ENCODE peak calls at places on chromosomes 7 and 10, in eight cellular contexts. Y is neural progenitor cell, U is heart right ventricle, N is coronary artery, E is astrocyte of the spinal cord, V is AG04450, B is brain microvascular endothelial cell, P is cardiac fibroblast. A is an unnamed sample.

GRCh38 chr10:122020202-122020601 is 31.2 kb downstream of the TACC2 start:
- DNase-seq in Y (no peak), U (no peak), N (no peak), E (no peak), V (no peak), B (no peak), P (no peak), A (no peak)

GRCh38 chr7:36658603-36659516 is 65.4 kb downstream of the AOAH start:
- DNase-seq in Y (peak; percentile 93), U (peak; percentile 16), N (no peak), E (peak; percentile 87), V (peak; percentile 69), B (peak; percentile 90), P (peak; percentile 96), A (no peak)

GRCh38 chr7:91787923-91788322 is 92.6 kb downstream of the MTERF1 start:
- DNase-seq in Y (no peak), U (no peak), N (no peak), E (no peak), V (no peak), B (no peak), P (no peak), A (no peak)

GRCh38 chr10:128186959-128187787 is 61.0 kb upstream of the MKI67 start:
- DNase-seq in Y (no peak), U (no peak), N (no peak), E (no peak), V (no peak), B (no peak), P (no peak), A (no peak)

GRCh38 chr7:1460757-1461639 is 1.7 kb upstream of the MICALL2 start:
- DNase-seq in Y (peak; percentile 50), U (peak; percentile 64), N (peak; percentile 87), E (peak; percentile 37), V (no peak), B (no peak), P (peak; percentile 59), A (peak; percentile 18)

GRCh38 chr7:148941598-148942280 is 57.6 kb upstream of the EZH2 start:
- DNase-seq in Y (peak; percentile 79), U (peak; percentile 37), N (no peak), E (peak; percentile 53), V (peak; percentile 7), B (peak; percentile 68), P (peak; percentile 62), A (peak; percentile 79)

GRCh38 chr7:6589829-6590644 is at the start of gene INTS15:
- DNase-seq in Y (peak; percentile 94), U (peak; percentile 62), N (peak; percentile 79), E (peak; percentile 69), V (peak; percentile 39), B (peak; percentile 25), P (peak; percentile 74), A (peak; percentile 90)

GRCh38 chr7:87234949-87235348 is 15.4 kb upstream of the TMEM243 start:
- DNase-seq in Y (no peak), U (no peak), N (no peak), E (no peak), V (no peak), B (peak; percentile 11), P (peak; percentile 51), A (no peak)

GRCh38 chr10:78513330-78513729 is 479.7 kb downstream of the RPS24 start:
- DNase-seq in Y (no peak), U (no peak), N (no peak), E (peak; percentile 45), V (no peak), B (no peak), P (no peak), A (no peak)

GRCh38 chr10:86601956-86602592 is 52.3 kb upstream of the OPN4 start:
- DNase-seq in Y (no peak), U (no peak), N (no peak), E (no peak), V (no peak), B (no peak), P (no peak), A (no peak)

GRCh38 chr7:90409667-90410066 is 6.4 kb downstream of the CLDN12 start:
- DNase-seq in Y (no peak), U (no peak), N (no peak), E (no peak), V (no peak), B (no peak), P (no peak), A (no peak)

GRCh38 chr10:59898125-59898835 is 8.1 kb downstream of the CCDC6 start:
- DNase-seq in Y (no peak), U (no peak), N (no peak), E (no peak), V (no peak), B (no peak), P (no peak), A (no peak)

GRCh38 chr10:119917777-119918176 is 25.2 kb downstream of the SEC23IP start:
- DNase-seq in Y (no peak), U (no peak), N (no peak), E (no peak), V (no peak), B (no peak), P (peak; percentile 21), A (no peak)

GRCh38 chr10:21347043-21347799 is 178.3 kb downstream of the SKIDA1 start:
- DNase-seq in Y (no peak), U (no peak), N (no peak), E (no peak), V (no peak), B (no peak), P (no peak), A (no peak)

GRCh38 chr7:124603066-124603465 is 162.5 kb downstream of the GPR37 start:
- DNase-seq in Y (no peak), U (no peak), N (no peak), E (no peak), V (no peak), B (no peak), P (no peak), A (no peak)

GRCh38 chr10:69939033-69939432 is 113.6 kb upstream of the MACROH2A2 start:
- DNase-seq in Y (no peak), U (no peak), N (no peak), E (no peak), V (no peak), B (no peak), P (no peak), A (no peak)

GRCh38 chr7:44189286-44189992 is at the start of gene GCK:
- DNase-seq in Y (peak; percentile 34), U (no peak), N (no peak), E (no peak), V (no peak), B (no peak), P (no peak), A (no peak)

GRCh38 chr10:1036341-1036791 is 10.7 kb upstream of the IDI2 start:
- DNase-seq in Y (no peak), U (no peak), N (no peak), E (peak; percentile 38), V (peak; percentile 51), B (peak; percentile 35), P (peak; percentile 73), A (peak; percentile 82)

GRCh38 chr7:28411876-28412662 is at the start of gene CREB5:
- DNase-seq in Y (peak; percentile 72), U (peak; percentile 29), N (no peak), E (peak; percentile 36), V (no peak), B (no peak), P (no peak), A (peak; percentile 55)

GRCh38 chr10:86366033-86366901 is at the start of gene GRID1:
- DNase-seq in Y (peak; percentile 83), U (no peak), N (peak; percentile 68), E (no peak), V (no peak), B (no peak), P (no peak), A (no peak)

GRCh38 chr10:12412671-12413368 is 63.5 kb downstream of the CAMK1D start:
- DNase-seq in Y (no peak), U (no peak), N (no peak), E (no peak), V (no peak), B (no peak), P (no peak), A (peak; percentile 67)

GRCh38 chr10:132512693-132513345 is 24.8 kb upstream of the INPP5A start:
- DNase-seq in Y (no peak), U (no peak), N (no peak), E (no peak), V (no peak), B (no peak), P (no peak), A (no peak)

GRCh38 chr10:125592897-125593296 is 90.1 kb downstream of the TEX36 start:
- DNase-seq in Y (no peak), U (no peak), N (no peak), E (no peak), V (no peak), B (no peak), P (no peak), A (no peak)

GRCh38 chr7:101814081-101814995 is 3.1 kb upstream of the CUX1 start:
- DNase-seq in Y (peak; percentile 92), U (peak; percentile 23), N (peak; percentile 81), E (peak; percentile 50), V (no peak), B (no peak), P (peak; percentile 57), A (peak; percentile 76)

GRCh38 chr7:101813414-101814019 is 3.9 kb upstream of the CUX1 start:
- DNase-seq in Y (no peak), U (no peak), N (no peak), E (no peak), V (no peak), B (no peak), P (no peak), A (no peak)

GRCh38 chr7:101816499-101817030 is 861 bp upstream of the CUX1 start:
- DNase-seq in Y (peak; percentile 86), U (peak; percentile 44), N (no peak), E (no peak), V (no peak), B (no peak), P (peak; percentile 24), A (peak; percentile 59)

GRCh38 chr7:101815826-101816488 is 1.5 kb upstream of the CUX1 start:
- DNase-seq in Y (peak; percentile 95), U (peak; percentile 74), N (peak; percentile 81), E (peak; percentile 80), V (peak; percentile 42), B (peak; percentile 60), P (peak; percentile 79), A (peak; percentile 93)

GRCh38 chr7:101814996-101815825 is 2.2 kb upstream of the CUX1 start:
- DNase-seq in Y (peak; percentile 56), U (peak; percentile 40), N (no peak), E (no peak), V (no peak), B (no peak), P (peak; percentile 15), A (peak; percentile 53)
- TF ChIP-seq CTCF in Y (peak; percentile 62), U (peak; percentile 47), N (peak; percentile 22), E (peak; percentile 46), V (no peak), B (peak; percentile 22), P (no peak), A (peak; percentile 59)

GRCh38 chr10:87734987-87735827 is 75.5 kb downstream of the PAPSS2 start:
- DNase-seq in Y (peak; percentile 93), U (peak; percentile 35), N (no peak), E (peak; percentile 82), V (peak; percentile 3), B (peak; percentile 48), P (peak; percentile 64), A (peak; percentile 54)
- H3K4me3 ChIP-seq in Y (peak overlapping the region; percentile 40), U (no peak overlapping the region), N (no peak overlapping the region), E (no peak overlapping the region), V (no peak overlapping the region), B (no peak overlapping the region), P (no peak overlapping the region), A (no peak overlapping the region)

GRCh38 chr10:32403091-32403490 is 42.8 kb upstream of the CCDC7 start:
- DNase-seq in Y (no peak), U (no peak), N (no peak), E (no peak), V (no peak), B (no peak), P (no peak), A (no peak)
- TF ChIP-seq CTCF in Y (no peak), U (no peak), N (no peak), E (no peak), V (no peak), B (no peak), P (no peak), A (no peak)

GRCh38 chr10:88989423-88989822 is 1.2 kb upstream of the FAS start:
- DNase-seq in Y (no peak), U (no peak), N (no peak), E (no peak), V (no peak), B (no peak), P (no peak), A (no peak)
- H3K4me3 ChIP-seq in Y (no peak overlapping the region), U (peak overlapping the region; percentile 86), N (peak overlapping the region; percentile 87), E (peak overlapping the region; percentile 90), V (peak overlapping the region; percentile 89), B (no peak overlapping the region), P (peak overlapping the region; percentile 90), A (peak overlapping the region; percentile 97)

A was measured in GM12865.